ENCODE peak calls at places on chromosomes 13 and 19, in four cellular contexts. E, B, P and K are unnamed samples.

GRCh38 chr19:44875666-44876418 is 15.2 kb upstream of the TOMM40 start:
- DNase-seq in E (no peak), B (no peak), P (peak), K (peak)

GRCh38 chr13:106649495-106649894 is 81.6 kb upstream of the ARGLU1 start:
- DNase-seq in E (no peak), B (no peak), P (peak), K (peak)

GRCh38 chr13:44816701-44817684 is 172.3 kb downstream of the NUFIP1 start:
- DNase-seq in E (peak), B (no peak), P (peak), K (peak)

GRCh38 chr19:35090795-35091214 is 24.8 kb upstream of the FXYD3 start:
- DNase-seq in E (peak), B (no peak), P (no peak), K (no peak)

GRCh38 chr13:28299941-28300340 is 161.6 kb downstream of the PAN3 start:
- DNase-seq in E (no peak), B (no peak), P (no peak), K (no peak)

GRCh38 chr13:52929826-52930225 is 81.4 kb upstream of the PCDH8 start:
- DNase-seq in E (no peak), B (no peak), P (no peak), K (no peak)

GRCh38 chr13:26628706-26629105 is 71.2 kb downstream of the WASF3 start:
- DNase-seq in E (peak), B (no peak), P (peak), K (no peak)

GRCh38 chr13:79389031-79389430 is 17.0 kb downstream of the RBM26 start:
- DNase-seq in E (no peak), B (no peak), P (no peak), K (no peak)

GRCh38 chr19:47494729-47495128 is 10.7 kb upstream of the KPTN start:
- DNase-seq in E (no peak), B (no peak), P (no peak), K (peak)

GRCh38 chr13:65638572-65639168 is 1591.5 kb downstream of the PCDH9 start:
- DNase-seq in E (peak), B (no peak), P (no peak), K (peak)

GRCh38 chr13:110266983-110267382 is 40.0 kb downstream of the COL4A1 start:
- DNase-seq in E (peak), B (no peak), P (no peak), K (no peak)

GRCh38 chr13:106550570-106551135 is 15.2 kb upstream of the EFNB2 start:
- DNase-seq in E (no peak), B (no peak), P (no peak), K (no peak)

GRCh38 chr13:98664047-98664446 is 87.1 kb upstream of the STK24 start:
- DNase-seq in E (no peak), B (no peak), P (peak), K (peak)

GRCh38 chr13:82850644-82851043 is 1031.6 kb downstream of the SLITRK1 start:
- DNase-seq in E (no peak), B (no peak), P (no peak), K (no peak)

GRCh38 chr19:18795540-18795939 is 4.4 kb upstream of the COMP start:
- DNase-seq in E (peak), B (no peak), P (peak), K (peak)

GRCh38 chr19:22832031-22832762 is at the start of gene ZNF723:
- DNase-seq in E (no peak), B (no peak), P (peak), K (no peak)